ENCODE peak calls at places on chromosomes 1 and 21, in nine cellular contexts. H, R, T, X, Z, L, V, B and M are unnamed samples.

GRCh38 chr1:165562576-165562975 is 18.8 kb downstream of the LRRC52 start:
- DNase-seq in R (no peak), X (no peak), H (no peak), Z (no peak), V (no peak), T (no peak), L (no peak), B (no peak), M (no peak)

GRCh38 chr1:150954708-150955107 is 19.9 kb downstream of the CERS2 start:
- DNase-seq in Z (no peak), L (peak; percentile 29), V (no peak), X (no peak), H (peak; percentile 6), R (no peak), B (peak; percentile 25), T (no peak), M (no peak)

GRCh38 chr1:193109619-193110018 is 4.4 kb upstream of the GLRX2 start:
- DNase-seq in L (no peak), T (no peak), V (no peak), B (no peak), R (no peak), Z (no peak), H (no peak), X (no peak), M (no peak)

GRCh38 chr1:241998412-241998921 is 431 bp downstream of the MAP1LC3C start:
- DNase-seq in T (peak; percentile 82), R (no peak), V (peak; percentile 38), H (peak; percentile 83), L (peak; percentile 96), X (peak; percentile 89), B (peak; percentile 70), Z (peak; percentile 57), M (peak; percentile 73)

GRCh38 chr21:36385233-36385908 is at the start of gene CHAF1B:
- DNase-seq in T (peak; percentile 33), Z (peak; percentile 76), L (peak; percentile 93), H (peak; percentile 91), B (peak; percentile 88), R (peak; percentile 91), X (peak; percentile 51), V (peak; percentile 83), M (peak; percentile 94)

GRCh38 chr21:27339902-27340301 is 373.0 kb upstream of the ADAMTS5 start:
- DNase-seq in B (no peak), Z (no peak), X (no peak), V (no peak), T (no peak), L (no peak), R (no peak), H (no peak), M (no peak)

GRCh38 chr21:35234725-35235124 is 185.6 kb upstream of the RUNX1 start:
- DNase-seq in R (no peak), L (no peak), X (no peak), V (no peak), T (no peak), H (no peak), B (no peak), Z (no peak), M (no peak)

GRCh38 chr1:232868793-232869491 is 63.7 kb downstream of the MAP10 start:
- DNase-seq in B (peak; percentile 79), L (peak; percentile 92), X (peak; percentile 45), R (no peak), Z (peak; percentile 82), H (no peak), T (peak; percentile 7), V (peak; percentile 36), M (no peak)

GRCh38 chr1:24535778-24536177 is 20.1 kb upstream of the NCMAP start:
- DNase-seq in R (no peak), X (no peak), T (no peak), Z (no peak), H (no peak), L (no peak), B (no peak), V (no peak), M (no peak)

GRCh38 chr1:24540051-24540905 is 15.6 kb upstream of the NCMAP start:
- DNase-seq in B (no peak), X (no peak), Z (no peak), V (no peak), H (no peak), T (no peak), L (no peak), R (no peak), M (no peak)

GRCh38 chr1:24540906-24541710 is 14.8 kb upstream of the NCMAP start:
- DNase-seq in R (no peak), L (peak; percentile 54), B (no peak), T (peak; percentile 32), X (no peak), H (no peak), Z (peak; percentile 81), V (peak; percentile 75), M (no peak)

GRCh38 chr1:24535021-24535424 is 20.9 kb upstream of the NCMAP start:
- DNase-seq in T (no peak), B (no peak), Z (no peak), X (no peak), V (no peak), L (no peak), R (no peak), H (peak; percentile 85), M (no peak)

DNA sequence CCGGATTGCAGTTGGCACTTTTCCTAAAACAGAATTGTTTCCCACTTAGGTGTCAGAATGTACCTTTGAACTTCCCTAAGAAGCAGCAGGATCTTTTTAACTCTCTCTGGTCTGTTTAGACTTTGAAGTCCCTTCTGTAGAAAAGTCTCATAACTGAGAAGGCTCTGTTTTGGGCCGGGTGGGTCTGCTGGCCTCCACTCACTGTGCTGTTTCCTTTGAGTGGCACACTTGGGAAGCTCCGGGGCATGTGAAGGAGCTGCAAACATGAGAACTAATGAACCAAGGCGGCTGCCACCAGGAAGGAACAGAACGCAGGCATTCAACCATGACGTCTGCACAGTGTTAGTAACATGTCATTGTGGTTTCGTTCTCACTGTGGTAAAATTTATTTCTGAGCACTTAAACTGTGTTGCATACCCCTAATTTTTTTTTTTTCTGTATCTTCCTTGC is 19.5 kb upstream of the NCMAP start:
- DNase-seq in T (no peak), R (no peak), V (no peak), X (peak; percentile 43), L (no peak), H (peak; percentile 82), Z (no peak), B (no peak), M (no peak)
- TF ChIP-seq POLR2A in T (no peak), R (no peak), V (no peak), X (no peak), L (no peak), H (no peak), Z (no peak), B (no peak), M (no peak)

DNA sequence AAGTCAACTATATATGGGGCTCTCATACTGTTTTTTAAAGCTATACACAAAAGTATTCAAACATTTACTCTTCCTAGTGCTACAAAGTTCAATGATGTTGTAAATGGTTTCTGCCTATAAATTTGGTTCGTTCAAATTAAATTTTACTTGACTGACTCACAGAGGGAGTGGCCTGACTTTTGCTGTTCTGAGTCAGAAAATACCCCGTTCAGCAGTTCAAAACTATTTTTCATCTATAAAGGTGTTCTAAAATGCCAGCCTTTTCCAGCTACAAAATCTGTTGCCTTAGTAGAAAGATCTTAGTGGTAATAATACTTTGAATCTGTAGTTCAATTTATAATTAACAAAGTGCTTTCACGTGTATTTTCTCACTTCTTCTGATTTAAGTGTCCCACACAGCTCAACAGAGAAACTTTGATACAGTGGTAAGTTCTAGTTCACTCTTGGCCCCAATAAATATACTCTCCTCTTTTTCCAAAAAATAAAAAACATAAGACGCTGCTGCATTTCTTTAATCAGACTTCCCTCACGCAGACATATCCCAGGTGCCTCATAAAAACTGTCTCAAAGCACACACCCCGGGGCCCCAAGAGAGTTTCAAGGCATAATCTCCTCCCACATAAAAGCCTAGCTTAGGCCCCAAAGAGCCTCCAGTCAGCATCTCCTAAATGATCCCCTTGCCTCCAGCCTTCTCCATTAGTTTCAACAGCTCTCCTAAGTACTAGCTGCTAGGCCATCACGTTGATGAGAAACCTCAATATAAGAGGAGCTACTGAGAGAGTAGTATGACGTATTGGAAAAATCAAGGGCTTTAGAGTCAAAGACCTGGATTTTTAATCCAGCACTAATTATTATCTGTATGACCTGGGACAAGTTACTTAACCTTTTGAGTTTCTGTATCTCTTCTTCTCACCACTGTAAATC is 3.2 kb downstream of the PTP4A2 start:
- DNase-seq in H (no peak), T (no peak), X (no peak), Z (no peak), L (peak; percentile 72), R (no peak), V (no peak), B (no peak), M (peak; percentile 54)
- TF ChIP-seq POLR2A in H (no peak), T (no peak), X (no peak), Z (no peak), L (no peak), R (no peak), V (no peak), B (no peak), M (no peak)

GRCh38 chr1:17575786-17576584 is 36.5 kb downstream of the ARHGEF10L start:
- DNase-seq in L (no peak), X (no peak), Z (no peak), V (no peak), T (no peak), B (no peak), R (no peak), H (no peak), M (no peak)

GRCh38 chr1:17577907-17578297 is 38.4 kb downstream of the ARHGEF10L start:
- DNase-seq in B (no peak), T (no peak), R (no peak), L (no peak), H (no peak), Z (no peak), X (no peak), V (no peak), M (no peak)

GRCh38 chr1:17573518-17574041 is 34.1 kb downstream of the ARHGEF10L start:
- DNase-seq in R (no peak), X (no peak), Z (no peak), B (no peak), T (no peak), L (no peak), V (peak; percentile 58), H (no peak), M (no peak)

GRCh38 chr1:17572264-17572985 is 32.9 kb downstream of the ARHGEF10L start:
- DNase-seq in V (no peak), T (no peak), R (peak; percentile 55), X (no peak), B (no peak), H (no peak), Z (no peak), L (no peak), M (peak; percentile 11)

DNA sequence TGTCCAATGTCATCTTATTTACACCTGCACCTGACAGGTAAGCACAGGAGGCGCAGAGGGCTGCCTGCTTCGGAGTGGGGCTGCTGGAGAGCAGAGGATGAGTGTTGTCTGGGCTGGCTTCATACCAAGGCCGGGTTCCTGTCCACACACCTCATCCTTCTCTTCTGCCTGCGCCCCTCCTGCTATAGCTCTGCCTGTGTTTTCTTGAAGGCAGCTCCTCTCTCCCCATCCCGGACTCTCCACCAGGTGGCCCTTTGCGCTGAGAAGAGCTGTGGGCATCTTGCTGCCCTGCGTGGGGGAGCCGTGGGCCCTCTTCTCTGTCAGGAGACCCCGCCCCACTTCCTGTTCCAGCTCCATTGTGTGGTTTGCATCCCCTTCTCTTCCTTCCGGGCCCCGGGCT is 35.0 kb downstream of the ARHGEF10L start:
- DNase-seq in R (no peak), T (no peak), H (no peak), Z (no peak), V (no peak), B (no peak), X (no peak), L (no peak), M (no peak)
- TF ChIP-seq POLR2A in R (no peak), T (no peak), H (no peak), Z (no peak), V (no peak), B (no peak), X (no peak), L (no peak), M (no peak)

GRCh38 chr1:234962340-234962989 is 166.2 kb downstream of the TOMM20 start:
- DNase-seq in X (no peak), L (peak; percentile 89), T (no peak), R (no peak), B (peak; percentile 66), V (peak; percentile 32), H (no peak), Z (no peak), M (peak; percentile 42)
- TF ChIP-seq POLR2A in X (no peak), L (no peak), T (no peak), R (peak; percentile 77), B (no peak), V (no peak), H (no peak), Z (peak; percentile 19), M (no peak)